ENCODE peak calls at places on chromosomes 13 and 19, in six cellular contexts. E is ovary, N is gastrocnemius medialis, P is cardiac fibroblast, B is tibial artery, T is tibial nerve. U is an unnamed sample.

GRCh38 chr19:47821460-47822020 is at the start of gene CRX:
- DNase-seq in N (no peak), T (no peak), E (no peak), B (no peak), P (no peak), U (no peak)

GRCh38 chr19:10678813-10679212 is 22.4 kb upstream of the QTRT1 start:
- DNase-seq in B (no peak), T (no peak), N (no peak), P (no peak), E (no peak), U (no peak)

GRCh38 chr19:16571689-16572331 is 405 bp downstream of the SLC35E1 start:
- DNase-seq in E (peak), P (no peak), T (no peak), B (no peak), N (no peak), U (no peak)

GRCh38 chr13:64529874-64530485 is 2700.2 kb downstream of the PCDH9 start:
- DNase-seq in B (no peak), P (peak), T (no peak), E (no peak), N (no peak), U (no peak)

GRCh38 chr13:102323505-102323904 is 78.3 kb downstream of the FGF14 start:
- DNase-seq in P (no peak), N (no peak), T (no peak), E (no peak), B (no peak), U (no peak)

GRCh38 chr19:10894911-10895213 is 23.5 kb downstream of the CARM1 start:
- DNase-seq in B (no peak), N (no peak), P (no peak), E (no peak), T (no peak), U (no peak)

GRCh38 chr13:105732946-105733529 is 802.4 kb downstream of the EFNB2 start:
- DNase-seq in P (no peak), E (no peak), N (no peak), T (no peak), B (no peak), U (no peak)

GRCh38 chr13:27171244-27171829 is at the start of gene USP12:
- DNase-seq in P (no peak), E (peak), T (peak), B (peak), N (no peak), U (no peak)

GRCh38 chr19:11261902-11262839 is at the start of gene DOCK6:
- DNase-seq in E (peak), B (no peak), P (peak), N (no peak), T (no peak), U (no peak)

GRCh38 chr19:9847087-9847671 is 12.1 kb downstream of the PIN1 start:
- DNase-seq in N (peak), T (no peak), E (peak), P (peak), B (peak), U (no peak)

GRCh38 chr13:85536706-85537105 is 262.5 kb downstream of the SLITRK6 start:
- DNase-seq in E (no peak), T (no peak), P (no peak), N (no peak), B (no peak), U (no peak)

GRCh38 chr13:74040200-74040599 is 94.0 kb downstream of the KLF12 start:
- DNase-seq in B (no peak), N (peak), T (no peak), E (peak), P (peak), U (no peak)
- TF ChIP-seq CTCF in B (peak), N (peak), T (peak), E (no peak), P (peak), U (no peak)

DNA sequence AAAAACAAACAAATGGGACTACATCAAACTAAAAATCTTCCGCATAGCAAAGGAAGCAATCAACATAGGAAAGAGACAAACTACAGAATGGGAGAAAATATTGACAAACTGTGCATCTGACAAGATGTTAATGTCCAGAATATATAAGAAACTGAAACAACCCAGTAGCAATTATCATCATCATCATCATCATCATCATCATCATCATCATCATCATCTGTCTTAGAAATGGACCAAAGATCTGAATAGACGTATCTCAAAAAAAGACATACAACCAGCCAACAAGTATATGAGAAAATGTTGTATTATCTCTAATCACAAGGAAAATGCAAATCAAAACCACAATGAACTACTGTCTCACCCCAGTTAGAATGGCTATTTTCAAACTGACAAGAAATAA is 173.9 kb downstream of the PRR20E start:
- DNase-seq in T (no peak), B (no peak), N (no peak), P (no peak), E (no peak), U (no peak)
- TF ChIP-seq CTCF in T (no peak), B (no peak), N (no peak), P (no peak), E (no peak), U (no peak)

DNA sequence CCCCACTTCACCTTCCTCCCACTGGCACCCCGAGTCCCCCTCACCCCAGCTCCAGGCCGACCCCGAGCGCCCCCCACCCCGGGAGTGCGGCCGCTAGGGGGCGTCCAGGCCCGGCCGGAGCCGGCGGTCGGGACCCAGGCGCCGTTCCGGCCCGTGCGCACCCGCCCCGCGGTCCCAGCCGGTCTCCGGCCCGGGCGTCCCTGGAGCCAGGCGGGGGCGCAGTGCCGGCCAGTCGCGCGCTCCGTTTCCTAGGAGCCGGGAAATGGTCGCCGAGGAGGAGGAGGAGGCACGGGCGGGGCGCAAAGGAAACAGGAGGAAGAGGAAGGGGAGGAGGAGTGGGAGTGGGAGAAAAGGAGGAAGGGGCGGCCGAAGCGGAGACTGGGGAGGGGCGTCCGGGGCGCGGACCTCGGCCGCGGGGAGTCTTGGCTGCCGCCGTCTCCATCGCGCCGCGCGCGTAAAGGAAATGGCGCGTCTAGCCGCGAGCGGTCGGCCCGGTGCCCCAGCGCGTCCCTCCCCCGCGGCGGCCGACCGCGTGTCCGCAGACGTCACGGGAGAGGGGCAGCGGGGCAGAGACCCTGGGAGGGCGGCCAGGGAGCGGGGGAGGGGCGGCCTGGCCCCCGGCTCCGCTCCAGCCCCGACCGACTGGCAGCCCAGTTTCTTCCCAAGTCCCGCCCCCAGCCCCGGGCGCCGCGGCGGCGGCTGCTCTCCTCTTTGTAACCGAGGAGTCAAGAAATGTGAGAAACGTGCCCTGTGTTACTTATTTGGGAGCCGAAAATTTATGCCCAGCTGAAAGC is 1.1 kb upstream of the KCTD15 start:
- DNase-seq in P (peak), E (peak), B (peak), N (no peak), T (peak), U (peak)
- TF ChIP-seq CTCF in P (peak), E (peak), B (peak), N (peak), T (peak), U (no peak)

GRCh38 chr13:19597523-19597922 is 35.9 kb upstream of the MPHOSPH8 start:
- DNase-seq in T (no peak), B (no peak), N (no peak), P (peak), E (no peak), U (no peak)

GRCh38 chr13:19605161-19605955 is 28.1 kb upstream of the MPHOSPH8 start:
- DNase-seq in T (no peak), P (no peak), E (no peak), N (no peak), B (no peak), U (no peak)

GRCh38 chr13:19604306-19604705 is 29.2 kb upstream of the MPHOSPH8 start:
- DNase-seq in E (no peak), P (no peak), N (no peak), T (no peak), B (no peak), U (no peak)

GRCh38 chr13:19606152-19606551 is 27.3 kb upstream of the MPHOSPH8 start:
- DNase-seq in P (peak), B (no peak), T (no peak), N (no peak), E (no peak), U (no peak)

GRCh38 chr13:19601749-19602725 is 31.4 kb upstream of the MPHOSPH8 start:
- DNase-seq in T (no peak), N (no peak), P (peak), B (no peak), E (no peak), U (peak)
- TF ChIP-seq CTCF in T (no peak), N (no peak), P (no peak), B (no peak), E (no peak), U (no peak)

GRCh38 chr13:51827254-51827653 is 17.7 kb downstream of the TMEM272 start:
- DNase-seq in T (no peak), P (no peak), B (no peak), N (no peak), E (no peak), U (no peak)

GRCh38 chr13:51832471-51833152 is 12.4 kb downstream of the TMEM272 start:
- DNase-seq in N (peak), E (no peak), T (peak), B (no peak), P (peak), U (no peak)

GRCh38 chr13:51826606-51827005 is 18.4 kb downstream of the TMEM272 start:
- DNase-seq in B (no peak), P (no peak), N (no peak), T (no peak), E (no peak), U (no peak)

GRCh38 chr13:51831519-51831918 is 13.5 kb downstream of the TMEM272 start:
- DNase-seq in N (no peak), E (no peak), T (no peak), B (no peak), P (no peak), U (no peak)

DNA sequence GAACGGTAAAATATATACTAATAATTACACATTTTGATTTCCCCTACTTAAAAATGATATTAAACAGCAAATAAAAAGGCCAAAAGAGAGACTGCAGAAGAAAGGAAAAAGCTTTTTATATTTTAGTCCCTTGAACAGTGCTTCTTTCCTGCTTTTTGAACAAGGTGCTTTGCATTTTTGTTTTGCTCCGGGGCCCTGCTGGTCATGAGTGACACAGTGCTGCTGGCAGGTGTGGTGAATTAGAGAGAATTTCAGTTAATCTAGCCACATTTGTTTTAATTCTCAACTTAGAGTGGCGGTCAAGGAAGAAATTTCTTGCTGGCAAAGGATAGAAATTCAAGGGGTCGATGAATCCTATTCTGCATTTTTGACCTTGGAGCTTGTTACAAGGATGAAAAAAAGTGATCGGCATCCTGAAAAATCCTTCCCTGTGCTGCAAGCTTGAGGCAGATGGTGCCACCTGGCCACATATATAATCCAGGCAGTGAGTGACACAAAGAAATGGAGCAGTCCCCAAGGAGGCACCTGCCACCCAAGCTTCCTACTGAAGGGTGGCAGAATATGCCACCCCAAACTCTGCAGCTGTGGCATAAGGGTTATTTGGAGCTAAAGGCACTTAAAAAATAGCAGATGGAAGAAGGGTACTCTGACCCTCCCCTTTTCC is 15.6 kb downstream of the TMEM272 start:
- DNase-seq in E (no peak), B (no peak), T (no peak), N (no peak), P (no peak), U (no peak)
- TF ChIP-seq CTCF in E (no peak), B (no peak), T (no peak), N (no peak), P (no peak), U (no peak)

GRCh38 chr13:47159853-47160550 is 263.1 kb upstream of the HTR2A start:
- DNase-seq in T (no peak), E (no peak), N (no peak), P (no peak), B (no peak), U (no peak)
- TF ChIP-seq CTCF in T (no peak), E (no peak), N (no peak), P (no peak), B (no peak), U (no peak)

U was measured in lower leg skin.